ENCODE peak calls at places on chromosomes 2 and 18, in four cellular contexts. P, L, Y and G are unnamed samples.

GRCh38 chr2:144890828-144891227 is 370.9 kb upstream of the ZEB2 start:
- DNase-seq in L (no peak), P (peak), Y (peak), G (no peak)

GRCh38 chr2:128317186-128317897 is 1.3 kb downstream of the HS6ST1 start:
- DNase-seq in Y (no peak), L (no peak), P (peak), G (no peak)

GRCh38 chr2:223865124-223865523 is 27.7 kb upstream of the AP1S3 start:
- DNase-seq in Y (no peak), P (no peak), L (no peak), G (no peak)

GRCh38 chr2:142545036-142545435 is 332.4 kb upstream of the KYNU start:
- DNase-seq in P (no peak), L (no peak), Y (no peak), G (no peak)

GRCh38 chr2:128280901-128281321 is 37.8 kb downstream of the HS6ST1 start:
- DNase-seq in L (no peak), Y (no peak), P (no peak), G (no peak)

GRCh38 chr2:21643180-21643579 is 519.4 kb downstream of the TDRD15 start:
- DNase-seq in P (no peak), L (no peak), Y (peak), G (no peak)

GRCh38 chr2:160465406-160465805 is 28.2 kb downstream of the RBMS1 start:
- DNase-seq in P (no peak), L (no peak), Y (no peak), G (no peak)

GRCh38 chr2:237662671-237663093 is 35.3 kb downstream of the LRRFIP1 start:
- DNase-seq in Y (peak), L (no peak), P (no peak), G (no peak)

GRCh38 chr2:120632796-120633646 is 102.6 kb upstream of the GLI2 start:
- DNase-seq in Y (no peak), P (no peak), L (no peak), G (no peak)

GRCh38 chr18:11320981-11321380 is 171.6 kb upstream of the PIEZO2 start:
- DNase-seq in L (no peak), Y (peak), P (no peak), G (no peak)

GRCh38 chr2:83186050-83186790 is 1272.9 kb downstream of the SUCLG1 start:
- DNase-seq in P (no peak), Y (no peak), L (no peak), G (no peak)

GRCh38 chr2:164764996-164765395 is 76.6 kb downstream of the COBLL1 start:
- DNase-seq in L (no peak), Y (peak), P (no peak), G (no peak)

GRCh38 chr2:235106874-235107639 is 155.2 kb downstream of the SH3BP4 start:
- DNase-seq in Y (peak), P (peak), L (peak), G (no peak)

GRCh38 chr18:36692909-36693308 is 135.9 kb downstream of the TPGS2 start:
- DNase-seq in L (no peak), P (no peak), Y (peak), G (no peak)

GRCh38 chr2:163319006-163319405 is 416.8 kb downstream of the FIGN start:
- DNase-seq in Y (peak), P (no peak), L (no peak), G (peak)

GRCh38 chr2:121093735-121094520 is 191.1 kb downstream of the TFCP2L1 start:
- DNase-seq in Y (peak), P (no peak), L (no peak), G (no peak)

GRCh38 chr18:74546751-74547530 is 12.6 kb downstream of the CNDP1 start:
- DNase-seq in Y (peak), P (no peak), L (no peak), G (no peak)

GRCh38 chr2:144508162-144508765 is 11.7 kb downstream of the ZEB2 start:
- DNase-seq in L (peak), P (no peak), Y (no peak), G (no peak)

GRCh38 chr2:10835052-10835970 is 22.7 kb upstream of the PDIA6 start:
- DNase-seq in L (no peak), P (peak), Y (no peak), G (peak)

GRCh38 chr18:22408059-22408458 is 9.7 kb downstream of the CTAGE1 start:
- DNase-seq in Y (no peak), L (no peak), P (no peak), G (no peak)

GRCh38 chr2:135657806-135658582 is 83.7 kb upstream of the UBXN4 start:
- DNase-seq in Y (no peak), P (no peak), L (no peak), G (no peak)

GRCh38 chr2:149329470-149330126 is 789 bp upstream of the LYPD6 start:
- DNase-seq in Y (peak), P (peak), L (peak), G (no peak)

GRCh38 chr18:77071061-77071460 is 61.5 kb downstream of the MBP start:
- DNase-seq in P (no peak), Y (no peak), L (no peak), G (no peak)

GRCh38 chr2:8638327-8638726 is 43.5 kb upstream of the ID2 start:
- DNase-seq in L (no peak), P (no peak), Y (no peak), G (no peak)

GRCh38 chr2:207142461-207142860 is 23.3 kb downstream of the KLF7 start:
- DNase-seq in P (no peak), L (no peak), Y (no peak), G (no peak)

GRCh38 chr2:185373226-185373625 is 365.4 kb upstream of the FSIP2 start:
- DNase-seq in L (no peak), Y (peak), P (no peak), G (no peak)

GRCh38 chr2:44168684-44169154 is at the start of gene PPM1B:
- DNase-seq in L (peak), P (peak), Y (no peak), G (peak)

GRCh38 chr2:75828826-75829225 is 118.1 kb upstream of the GCFC2 start:
- DNase-seq in Y (no peak), L (no peak), P (no peak), G (no peak)

GRCh38 chr2:235092854-235093253 is 141.0 kb downstream of the SH3BP4 start:
- DNase-seq in Y (no peak), P (no peak), L (no peak), G (no peak)

GRCh38 chr2:119263656-119264055 is 40.0 kb downstream of the STEAP3 start:
- DNase-seq in Y (no peak), L (no peak), P (no peak), G (no peak)

GRCh38 chr18:7626922-7627440 is 59.9 kb downstream of the PTPRM start:
- DNase-seq in Y (peak), P (no peak), L (no peak), G (no peak)

GRCh38 chr2:19818543-19818942 is 83.2 kb downstream of the TTC32 start:
- DNase-seq in Y (peak), L (no peak), P (no peak), G (no peak)

GRCh38 chr2:18430996-18431748 is 129.3 kb downstream of the RDH14 start:
- DNase-seq in P (no peak), Y (no peak), L (no peak), G (no peak)

GRCh38 chr2:147873859-147874483 is 29.1 kb downstream of the ACVR2A start:
- DNase-seq in P (no peak), Y (no peak), L (no peak), G (no peak)